ENCODE peak calls at places on chromosomes 2 and 18, in four cellular contexts. K is breast epithelium, J is right lobe of liver, X is type B pancreatic cell. G is an unnamed sample.

GRCh38 chr2:108776475-108776874 is 10.1 kb upstream of the CCDC138 start:
- DNase-seq in K (no peak), J (no peak), X (no peak), G (no peak)

GRCh38 chr18:69974365-69974764 is 26.7 kb upstream of the CD226 start:
- DNase-seq in X (no peak), J (no peak), K (no peak), G (no peak)

GRCh38 chr2:43238813-43239212 is 12.4 kb upstream of the ZFP36L2 start:
- DNase-seq in K (no peak), J (no peak), X (no peak), G (no peak)

GRCh38 chr2:168974370-168974769 is 56.8 kb downstream of the ABCB11 start:
- DNase-seq in J (no peak), X (no peak), K (no peak), G (no peak)

GRCh38 chr18:30288662-30289414 is 753.7 kb downstream of the DSC3 start:
- DNase-seq in X (no peak), K (no peak), J (no peak), G (no peak)

GRCh38 chr2:119431155-119431975 is at the start of gene TMEM37:
- DNase-seq in X (peak; percentile 81), J (peak; percentile 91), K (no peak), G (peak; percentile 70)

GRCh38 chr2:190599073-190599472 is 49.8 kb upstream of the NAB1 start:
- DNase-seq in X (no peak), K (no peak), J (no peak), G (no peak)

GRCh38 chr18:10059610-10060468 is 146.0 kb downstream of the VAPA start:
- DNase-seq in K (no peak), J (no peak), X (no peak), G (no peak)

GRCh38 chr2:13524492-13524891 is 807.8 kb downstream of the TRIB2 start:
- DNase-seq in J (no peak), X (no peak), K (no peak), G (no peak)

DNA sequence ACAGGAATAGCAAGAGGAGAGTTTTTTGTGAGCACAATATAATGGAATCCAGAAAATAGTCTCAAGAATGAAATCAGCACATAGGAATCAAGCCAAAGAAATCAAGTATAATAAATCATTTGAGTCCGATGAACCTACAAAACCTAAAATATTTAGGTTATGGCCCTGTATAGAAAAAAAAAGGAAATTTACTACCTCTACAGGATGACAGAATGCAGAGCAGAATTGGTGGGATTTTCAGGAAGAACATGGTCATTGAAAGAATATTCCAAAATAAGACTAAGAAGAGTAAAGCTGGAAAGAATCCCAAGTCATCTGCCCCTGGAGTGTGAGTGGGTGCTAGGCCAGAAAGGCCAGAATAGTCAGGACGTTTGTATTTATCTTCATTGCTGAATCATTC is 1041.2 kb upstream of the CDH2 start:
- DNase-seq in X (no peak), J (no peak), K (no peak), G (no peak)
- TF ChIP-seq CTCF in X (no peak), J (no peak), K (no peak), G (no peak)

DNA sequence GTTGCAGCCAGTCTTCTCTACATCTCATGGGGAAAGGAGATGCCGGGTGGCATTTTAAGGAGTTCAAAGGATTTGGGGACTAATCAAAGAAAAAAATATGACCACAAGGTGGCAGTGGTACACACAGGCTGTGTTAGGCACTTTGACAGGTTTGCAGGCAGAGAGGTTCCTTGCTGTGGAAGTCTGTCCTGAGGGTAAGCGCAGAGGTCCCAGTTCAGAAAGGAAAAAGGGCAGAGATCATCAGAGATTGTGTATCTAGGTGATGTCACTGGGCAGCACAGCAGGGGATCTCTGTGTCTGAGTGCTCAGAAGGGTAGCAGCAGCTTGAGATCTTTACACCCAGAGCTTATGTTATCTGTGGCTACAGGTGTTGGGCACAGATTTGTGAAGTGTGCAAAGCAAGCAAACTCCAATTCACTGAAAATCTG is 231.4 kb downstream of the LRRTM1 start:
- DNase-seq in J (no peak), X (no peak), K (no peak), G (no peak)
- TF ChIP-seq CTCF in J (peak; percentile 70), X (peak; percentile 87), K (no peak), G (peak; percentile 65)

DNA sequence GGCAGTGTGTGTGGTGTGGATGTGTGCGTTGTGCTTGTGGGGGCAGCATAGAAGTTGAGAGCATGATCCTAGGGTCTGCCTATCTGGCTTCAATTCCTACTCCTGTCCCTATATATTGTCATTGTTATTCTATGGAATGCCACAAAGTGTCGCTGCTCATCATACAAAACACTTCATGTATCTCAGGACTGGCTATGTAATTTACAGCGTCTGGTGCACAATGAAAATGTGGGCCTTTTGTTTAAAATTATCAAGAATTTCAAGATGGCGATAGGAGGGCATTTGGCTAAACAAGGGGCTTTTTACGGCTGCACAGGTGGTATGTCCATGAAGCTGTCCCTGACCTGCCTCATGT is 3.4 kb downstream of the SERPINB2 start:
- DNase-seq in K (no peak), X (no peak), J (no peak), G (no peak)
- TF ChIP-seq CTCF in K (no peak), X (no peak), J (no peak), G (no peak)

DNA sequence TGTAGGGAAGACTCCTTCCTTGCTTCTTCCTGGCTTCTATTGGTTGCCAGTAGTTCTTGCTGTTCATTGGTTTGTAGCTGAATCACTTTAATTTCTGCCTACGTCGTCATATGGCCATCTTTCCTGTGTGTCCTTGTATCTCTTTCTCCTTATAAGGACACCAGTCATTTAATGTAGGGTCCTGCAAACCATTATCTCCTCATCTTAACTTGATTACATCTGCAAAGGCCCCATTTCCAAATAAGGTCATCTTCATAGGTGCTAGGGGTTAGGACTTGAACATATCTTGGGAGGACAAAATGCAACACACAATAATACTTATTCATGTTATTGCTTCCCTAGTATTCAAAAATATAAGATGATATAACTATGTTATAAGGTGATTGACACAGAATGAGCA is 95.5 kb upstream of the TTC27 start:
- DNase-seq in J (no peak), X (no peak), K (no peak), G (no peak)
- TF ChIP-seq CTCF in J (no peak), X (no peak), K (no peak), G (no peak)

DNA sequence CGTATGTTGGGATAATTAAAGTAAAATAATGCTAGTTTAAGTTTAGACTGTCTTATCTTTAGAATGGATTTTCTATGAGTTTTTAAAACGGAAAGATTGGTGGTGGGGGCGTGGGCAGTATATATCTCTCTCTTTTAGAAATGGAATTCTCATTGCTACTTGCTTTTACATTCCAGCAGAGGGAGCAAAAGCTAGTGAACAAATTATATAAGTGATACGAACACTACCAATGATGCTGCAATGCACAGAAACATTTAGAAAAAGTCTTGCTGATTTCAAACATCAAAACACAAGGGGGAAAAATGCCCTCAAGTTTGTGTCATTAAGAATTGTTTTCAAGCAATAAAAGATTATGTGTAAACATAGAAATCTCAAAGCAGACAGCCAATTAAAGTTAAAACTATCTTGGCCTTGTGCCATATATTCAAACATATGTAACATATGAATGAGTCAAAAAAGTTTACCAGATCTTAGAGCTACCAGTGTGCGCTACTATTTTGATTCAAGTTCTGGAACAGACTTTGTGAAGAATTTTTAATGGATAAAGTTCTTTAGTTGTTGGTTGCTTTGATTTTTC is 296.3 kb upstream of the KCNJ3 start:
- DNase-seq in K (no peak), X (no peak), J (no peak), G (no peak)
- TF ChIP-seq CTCF in K (no peak), X (peak; percentile 74), J (peak; percentile 54), G (peak; percentile 43)

GRCh38 chr2:240131941-240132650 is 4.0 kb downstream of the COPS9 start:
- DNase-seq in X (peak; percentile 62), J (peak; percentile 28), K (peak; percentile 33), G (no peak)
- TF ChIP-seq CTCF in X (peak; percentile 36), J (no peak), K (no peak), G (no peak)

GRCh38 chr2:79860233-79861058 is 347.6 kb downstream of the CTNNA2 start:
- DNase-seq in K (no peak), J (no peak), X (no peak), G (no peak)
- TF ChIP-seq CTCF in K (no peak), J (peak; percentile 35), X (peak; percentile 80), G (peak; percentile 41)

GRCh38 chr2:25701801-25702200 is 28.4 kb upstream of the DTNB start:
- DNase-seq in J (no peak), K (no peak), X (no peak), G (no peak)

GRCh38 chr2:25698752-25699151 is 25.4 kb upstream of the DTNB start:
- DNase-seq in J (no peak), X (no peak), K (no peak), G (no peak)

GRCh38 chr2:25697559-25698341 is 24.4 kb upstream of the DTNB start:
- DNase-seq in J (no peak), K (no peak), X (no peak), G (no peak)

GRCh38 chr2:25699206-25699605 is 25.8 kb upstream of the DTNB start:
- DNase-seq in K (no peak), J (no peak), X (no peak), G (no peak)

GRCh38 chr2:25700221-25700660 is 26.9 kb upstream of the DTNB start:
- DNase-seq in J (no peak), K (no peak), X (no peak), G (no peak)
- TF ChIP-seq CTCF in J (peak; percentile 68), K (peak; percentile 87), X (peak; percentile 81), G (peak; percentile 74)

G was measured in mesothelial cell of epicardium.